ENCODE peak calls at places on chromosomes 4 and X, in five cellular contexts. One of them, this sample, is unnamed.

GRCh38 chr4:86586160-86586572 is 7.9 kb upstream of the PTPN13 start:
- DNase-seq in spleen: no peak
- DNase-seq in right cardiac atrium: no peak
- DNase-seq in A549: peak; percentile 7
- DNase-seq in CD8-positive, alpha-beta T cell: no peak
- DNase-seq in this sample: no peak

GRCh38 chr4:42702895-42703294 is 46.0 kb upstream of the ATP8A1 start:
- DNase-seq in right cardiac atrium: no peak
- DNase-seq in CD8-positive, alpha-beta T cell: no peak
- DNase-seq in spleen: no peak
- DNase-seq in A549: no peak
- DNase-seq in this sample: no peak

GRCh38 chrX:34638116-34638515 is 19.0 kb downstream of the TMEM47 start:
- DNase-seq in spleen: no peak
- DNase-seq in right cardiac atrium: no peak
- DNase-seq in A549: peak; percentile 31
- DNase-seq in CD8-positive, alpha-beta T cell: no peak
- DNase-seq in this sample: no peak

GRCh38 chrX:87697409-87697808 is 179.8 kb downstream of the KLHL4 start:
- DNase-seq in right cardiac atrium: no peak
- DNase-seq in CD8-positive, alpha-beta T cell: no peak
- DNase-seq in A549: no peak
- DNase-seq in spleen: no peak
- DNase-seq in this sample: no peak

GRCh38 chr4:152189451-152190179 is 346.3 kb downstream of the FBXW7 start:
- DNase-seq in CD8-positive, alpha-beta T cell: no peak
- DNase-seq in spleen: no peak
- DNase-seq in A549: no peak
- DNase-seq in right cardiac atrium: no peak
- DNase-seq in this sample: no peak

GRCh38 chr4:11687727-11688126 is 259.0 kb upstream of the HS3ST1 start:
- DNase-seq in CD8-positive, alpha-beta T cell: no peak
- DNase-seq in right cardiac atrium: no peak
- DNase-seq in spleen: no peak
- DNase-seq in A549: no peak
- DNase-seq in this sample: no peak

GRCh38 chr4:48015216-48015615 is 1.3 kb downstream of the CNGA1 start:
- DNase-seq in A549: no peak
- DNase-seq in CD8-positive, alpha-beta T cell: no peak
- DNase-seq in spleen: no peak
- DNase-seq in right cardiac atrium: no peak
- DNase-seq in this sample: no peak

GRCh38 chr4:152464030-152464823 is 71.7 kb downstream of the FBXW7 start:
- DNase-seq in spleen: no peak
- DNase-seq in CD8-positive, alpha-beta T cell: no peak
- DNase-seq in A549: no peak
- DNase-seq in right cardiac atrium: no peak
- DNase-seq in this sample: no peak

GRCh38 chr4:186144596-186145569 is 40.4 kb downstream of the FAM149A start:
- DNase-seq in CD8-positive, alpha-beta T cell: no peak
- DNase-seq in spleen: peak; percentile 78
- DNase-seq in right cardiac atrium: peak; percentile 87
- DNase-seq in A549: peak; percentile 26
- DNase-seq in this sample: peak; percentile 20

GRCh38 chr4:186149872-186150271 is 41.5 kb upstream of the CYP4V2 start:
- DNase-seq in spleen: no peak
- DNase-seq in CD8-positive, alpha-beta T cell: peak; percentile 15
- DNase-seq in A549: peak; percentile 53
- DNase-seq in right cardiac atrium: peak; percentile 85
- DNase-seq in this sample: no peak

GRCh38 chr4:186148335-186148975 is 42.9 kb upstream of the CYP4V2 start:
- DNase-seq in A549: no peak
- DNase-seq in right cardiac atrium: no peak
- DNase-seq in CD8-positive, alpha-beta T cell: no peak
- DNase-seq in spleen: no peak
- DNase-seq in this sample: no peak

GRCh38 chr4:186146443-186146842 is 41.9 kb downstream of the FAM149A start:
- DNase-seq in A549: no peak
- DNase-seq in right cardiac atrium: no peak
- DNase-seq in spleen: no peak
- DNase-seq in CD8-positive, alpha-beta T cell: no peak
- DNase-seq in this sample: no peak

DNA sequence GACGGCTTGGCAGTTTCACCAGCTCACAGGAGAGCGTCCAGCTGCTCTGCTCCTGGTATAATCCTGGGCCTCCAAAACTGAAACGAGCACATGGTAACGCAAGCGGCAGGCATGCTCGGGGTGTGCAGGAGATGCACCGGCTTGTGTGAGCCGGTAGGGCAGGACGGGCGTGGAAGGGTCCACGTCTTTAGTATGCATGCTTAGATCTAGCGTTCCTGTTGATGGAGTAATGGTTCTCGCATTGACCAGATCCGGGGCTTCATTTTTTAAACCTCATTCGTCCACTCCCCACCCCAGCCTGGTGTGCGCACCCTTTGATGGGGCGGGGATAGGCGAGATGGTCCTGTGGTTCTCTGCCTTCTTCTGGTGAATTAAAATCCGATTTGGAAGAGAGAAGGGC is 39.7 kb downstream of the FAM149A start:
- DNase-seq in spleen: no peak
- DNase-seq in CD8-positive, alpha-beta T cell: no peak
- DNase-seq in right cardiac atrium: peak; percentile 69
- DNase-seq in A549: peak; percentile 41
- DNase-seq in this sample: no peak
- H3K4me3 ChIP-seq in spleen: peak overlapping the region; percentile 23
- H3K4me3 ChIP-seq in CD8-positive, alpha-beta T cell: no peak overlapping the region
- H3K4me3 ChIP-seq in right cardiac atrium: peak overlapping the region; percentile 87
- H3K4me3 ChIP-seq in A549: peak overlapping the region; percentile 59
- H3K4me3 ChIP-seq in this sample: peak overlapping the region; percentile 60

DNA sequence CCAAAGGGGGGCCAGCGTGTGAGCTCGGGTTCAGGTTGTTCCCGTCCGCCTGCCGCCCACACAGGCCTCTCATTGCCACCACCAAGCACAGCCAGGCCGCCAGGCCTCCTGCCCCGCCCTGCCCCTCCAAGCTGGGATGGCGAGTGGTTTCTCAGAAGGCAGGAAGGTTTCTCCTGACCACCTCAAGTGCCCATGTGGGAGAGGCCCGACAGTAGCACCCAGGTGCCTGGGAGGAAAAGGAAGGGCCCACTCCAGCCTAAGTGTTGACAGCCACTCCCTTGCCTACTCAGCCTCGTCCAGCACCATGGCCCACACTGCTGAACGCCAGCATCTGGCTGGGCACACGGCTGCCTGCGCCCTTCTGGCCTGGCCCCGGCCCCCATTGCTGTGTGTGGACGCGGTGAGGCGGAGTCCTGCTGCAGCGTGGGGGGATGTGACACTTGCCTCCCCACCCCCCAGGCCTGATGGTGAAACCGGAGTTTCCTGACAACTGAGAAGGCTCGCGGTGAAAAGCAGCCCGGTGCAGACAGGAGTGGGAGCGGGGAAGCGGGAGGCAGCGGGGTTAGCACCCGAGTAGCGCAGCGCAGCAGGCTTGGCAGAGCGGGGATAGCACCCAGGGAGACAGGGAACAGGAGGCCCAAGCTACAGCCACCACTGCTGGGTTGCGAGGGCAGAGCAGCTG is 19.2 kb downstream of the FLNA start:
- DNase-seq in CD8-positive, alpha-beta T cell: no peak
- DNase-seq in spleen: no peak
- DNase-seq in A549: no peak
- DNase-seq in right cardiac atrium: no peak
- DNase-seq in this sample: no peak
- H3K4me3 ChIP-seq in CD8-positive, alpha-beta T cell: no peak overlapping the region
- H3K4me3 ChIP-seq in spleen: no peak overlapping the region
- H3K4me3 ChIP-seq in A549: no peak overlapping the region
- H3K4me3 ChIP-seq in right cardiac atrium: no peak overlapping the region
- H3K4me3 ChIP-seq in this sample: no peak overlapping the region

GRCh38 chr4:76308548-76308947 is 2.0 kb downstream of the STBD1 start:
- DNase-seq in right cardiac atrium: peak; percentile 83
- DNase-seq in A549: no peak
- DNase-seq in CD8-positive, alpha-beta T cell: no peak
- DNase-seq in spleen: no peak
- DNase-seq in this sample: no peak
- H3K4me3 ChIP-seq in right cardiac atrium: peak overlapping the region; percentile 71
- H3K4me3 ChIP-seq in A549: no peak overlapping the region
- H3K4me3 ChIP-seq in CD8-positive, alpha-beta T cell: no peak overlapping the region
- H3K4me3 ChIP-seq in spleen: no peak overlapping the region
- H3K4me3 ChIP-seq in this sample: no peak overlapping the region

GRCh38 chr4:2746891-2747695 is 9.0 kb downstream of the TNIP2 start:
- DNase-seq in spleen: peak; percentile 77
- DNase-seq in CD8-positive, alpha-beta T cell: no peak
- DNase-seq in A549: no peak
- DNase-seq in right cardiac atrium: no peak
- DNase-seq in this sample: no peak
- H3K4me3 ChIP-seq in spleen: no peak overlapping the region
- H3K4me3 ChIP-seq in CD8-positive, alpha-beta T cell: no peak overlapping the region
- H3K4me3 ChIP-seq in A549: no peak overlapping the region
- H3K4me3 ChIP-seq in right cardiac atrium: no peak overlapping the region
- H3K4me3 ChIP-seq in this sample: no peak overlapping the region

GRCh38 chr4:143700420-143701352 is at the start of gene FREM3:
- DNase-seq in right cardiac atrium: peak; percentile 41
- DNase-seq in CD8-positive, alpha-beta T cell: no peak
- DNase-seq in A549: no peak
- DNase-seq in spleen: peak; percentile 76
- DNase-seq in this sample: no peak
- H3K4me3 ChIP-seq in right cardiac atrium: peak within 1 kb of the TSS; percentile 30
- H3K4me3 ChIP-seq in CD8-positive, alpha-beta T cell: peak within 1 kb of the TSS; percentile 11
- H3K4me3 ChIP-seq in A549: peak within 1 kb of the TSS; percentile 18
- H3K4me3 ChIP-seq in spleen: no peak within 1 kb of the TSS
- H3K4me3 ChIP-seq in this sample: peak within 1 kb of the TSS; percentile 2

DNA sequence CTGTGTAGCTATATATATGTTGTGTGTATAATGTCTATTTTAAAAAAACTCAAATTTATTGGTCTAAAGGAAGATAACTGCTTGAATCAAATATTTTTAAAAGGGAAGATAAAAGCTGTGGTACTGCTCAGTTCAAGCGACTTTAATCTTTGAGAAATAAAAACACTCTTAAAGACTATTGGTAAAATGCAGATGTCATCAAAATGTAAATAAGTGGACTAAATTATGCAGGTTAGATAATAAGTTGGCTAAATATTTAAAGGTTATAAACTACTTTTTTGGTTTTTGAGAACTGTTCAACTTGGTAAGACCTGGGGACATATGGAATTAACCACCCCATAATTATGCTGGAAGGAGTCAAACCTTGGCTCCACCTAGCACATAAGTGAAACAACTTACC is 144.7 kb upstream of the ITM2A start:
- DNase-seq in A549: no peak
- DNase-seq in right cardiac atrium: no peak
- DNase-seq in spleen: no peak
- DNase-seq in CD8-positive, alpha-beta T cell: no peak
- DNase-seq in this sample: no peak
- H3K4me3 ChIP-seq in A549: no peak overlapping the region
- H3K4me3 ChIP-seq in right cardiac atrium: no peak overlapping the region
- H3K4me3 ChIP-seq in spleen: no peak overlapping the region
- H3K4me3 ChIP-seq in CD8-positive, alpha-beta T cell: no peak overlapping the region
- H3K4me3 ChIP-seq in this sample: no peak overlapping the region

This sample was measured in skeletal muscle cell.